ENCODE peak calls at places on chromosomes 1 and 21, in four cellular contexts. J is GM12878, W is SK-N-SH, V is HepG2. X is an unnamed sample.

GRCh38 chr1:32068891-32069590 is 3.7 kb upstream of the TMEM39B start:
- DNase-seq in J (no peak), W (no peak), V (no peak), X (no peak)

GRCh38 chr21:46295996-46296752 is 10.0 kb downstream of the YBEY start:
- DNase-seq in V (peak; percentile 91), J (no peak), W (no peak), X (no peak)

GRCh38 chr1:10495942-10496341 is 21.2 kb downstream of the PEX14 start:
- DNase-seq in J (no peak), W (no peak), V (no peak), X (no peak)

GRCh38 chr1:155060736-155061135 is 2.8 kb upstream of the EFNA4 start:
- DNase-seq in V (no peak), J (no peak), W (no peak), X (no peak)

GRCh38 chr1:41743361-41743760 is 175.4 kb downstream of the HIVEP3 start:
- DNase-seq in J (no peak), W (no peak), V (no peak), X (no peak)

GRCh38 chr1:29599826-29600225 is 363.5 kb downstream of the PTPRU start:
- DNase-seq in W (no peak), V (no peak), J (no peak), X (no peak)

GRCh38 chr1:38559180-38559874 is 300.2 kb downstream of the RRAGC start:
- DNase-seq in W (no peak), V (no peak), J (peak; percentile 84), X (no peak)

GRCh38 chr1:225911207-225912130 is 12.6 kb downstream of the PYCR2 start:
- DNase-seq in W (peak; percentile 0), J (no peak), V (peak; percentile 17), X (peak; percentile 74)

GRCh38 chr21:33076600-33077329 is 6.8 kb downstream of the OLIG1 start:
- DNase-seq in V (no peak), W (no peak), J (no peak), X (no peak)

GRCh38 chr1:206556748-206557635 is 49.7 kb downstream of the RASSF5 start:
- DNase-seq in W (peak; percentile 87), J (no peak), V (no peak), X (peak; percentile 25)

GRCh38 chr1:175394739-175395138 is 202.2 kb upstream of the KIAA0040 start:
- DNase-seq in W (no peak), J (no peak), V (no peak), X (no peak)

GRCh38 chr1:106651028-106651752 is 405.3 kb upstream of the PRMT6 start:
- DNase-seq in V (no peak), W (no peak), J (no peak), X (no peak)

GRCh38 chr1:191993549-191993948 is 164.7 kb upstream of the RGS18 start:
- DNase-seq in J (no peak), V (peak; percentile 2), W (no peak), X (peak; percentile 19)

GRCh38 chr1:26833432-26834405 is 7.2 kb downstream of the ZDHHC18 start:
- DNase-seq in V (no peak), W (no peak), J (peak; percentile 88), X (no peak)

GRCh38 chr1:15956150-15956549 is 19.8 kb downstream of the ZBTB17 start:
- DNase-seq in W (no peak), V (no peak), J (no peak), X (no peak)

GRCh38 chr1:64877151-64877550 is 89.2 kb downstream of the JAK1 start:
- DNase-seq in J (no peak), V (no peak), W (no peak), X (no peak)

GRCh38 chr1:27544818-27545612 is 55.0 kb upstream of the WASF2 start:
- DNase-seq in J (no peak), W (no peak), V (no peak), X (no peak)

GRCh38 chr1:196651637-196652215 is at the start of gene CFH:
- DNase-seq in W (no peak), J (no peak), V (no peak), X (no peak)
- TF ChIP-seq EP300 in W (no peak), J (no peak), V (no peak), X (no peak)

DNA sequence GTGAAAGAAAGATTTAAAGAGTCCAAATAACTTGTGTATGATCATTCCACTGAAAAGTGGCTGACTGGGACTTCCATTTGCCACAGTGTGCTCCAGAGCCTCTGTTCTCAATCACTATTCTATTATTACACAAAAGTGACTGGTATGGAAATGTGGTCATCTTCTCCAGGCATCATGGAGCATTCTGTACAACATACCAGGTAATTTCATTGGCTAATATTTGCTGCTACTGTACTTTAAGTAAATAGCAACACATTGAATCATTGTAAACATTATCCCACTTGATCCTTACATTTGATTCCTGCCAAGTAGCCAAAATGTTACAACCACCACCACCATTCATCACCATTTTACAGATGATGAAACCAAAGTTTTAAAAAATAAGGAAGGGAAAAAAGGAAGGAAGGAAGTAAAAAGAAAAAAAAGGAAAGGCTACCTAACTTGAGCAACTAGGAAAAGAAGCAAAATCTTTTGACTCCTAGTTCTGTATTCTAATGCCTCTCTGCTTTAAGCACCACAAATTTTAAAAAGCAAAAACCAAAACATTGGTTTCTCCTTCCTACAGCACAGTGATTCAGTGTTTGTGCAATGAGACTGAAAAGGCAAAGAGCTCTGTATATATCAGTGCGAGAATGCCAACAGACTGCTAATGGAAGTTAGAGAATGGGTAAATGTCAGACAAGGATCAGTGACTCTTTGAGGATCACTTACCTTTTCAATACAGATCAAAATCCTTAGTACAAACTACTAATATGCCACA is 361.4 kb upstream of the PTBP2 start:
- DNase-seq in W (no peak), J (no peak), V (no peak), X (peak; percentile 23)
- TF ChIP-seq PBX3 in W (peak; percentile 51), J (no peak), V (no peak), X (no peak)

GRCh38 chr1:170535418-170535817 is 3.5 kb downstream of the GORAB start:
- DNase-seq in V (no peak), W (no peak), J (no peak), X (no peak)

GRCh38 chr1:170537798-170538503 is 6.0 kb downstream of the GORAB start:
- DNase-seq in J (no peak), V (peak; percentile 30), W (no peak), X (no peak)

GRCh38 chr1:170538687-170539086 is 6.7 kb downstream of the GORAB start:
- DNase-seq in W (no peak), V (no peak), J (no peak), X (no peak)

GRCh38 chr1:170536924-170537551 is 5.1 kb downstream of the GORAB start:
- DNase-seq in J (no peak), W (no peak), V (no peak), X (no peak)

DNA sequence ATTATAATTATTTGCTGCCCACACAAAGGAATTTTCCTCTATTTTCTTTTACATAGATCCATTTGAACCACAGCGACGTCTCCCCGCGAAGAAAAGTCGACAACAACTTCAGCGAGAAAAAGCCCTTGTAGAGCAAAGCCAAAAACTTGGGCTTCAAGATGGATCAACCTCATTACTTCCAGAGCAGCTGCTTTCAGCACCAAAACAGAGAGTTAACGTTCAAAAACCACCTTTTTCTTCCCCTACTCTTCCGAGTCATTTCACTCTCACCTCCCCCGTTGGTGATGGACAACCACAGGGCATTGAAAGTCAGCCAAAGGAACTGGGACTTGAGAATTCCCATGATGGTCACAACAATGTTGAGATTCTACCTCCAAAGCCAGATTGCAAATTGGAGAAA is 7.2 kb downstream of the GORAB start:
- DNase-seq in J (no peak), W (no peak), V (no peak), X (no peak)
- TF ChIP-seq EP300 in J (peak; percentile 79), W (no peak), V (no peak), X (no peak)

GRCh38 chr1:234845836-234846235 is 235.9 kb upstream of the IRF2BP2 start:
- DNase-seq in J (no peak), V (no peak), W (no peak), X (no peak)

GRCh38 chr1:234845097-234845660 is 235.2 kb upstream of the IRF2BP2 start:
- DNase-seq in J (peak; percentile 81), W (no peak), V (no peak), X (no peak)

GRCh38 chr1:234842726-234843641 is 233.0 kb upstream of the IRF2BP2 start:
- DNase-seq in W (peak; percentile 37), V (no peak), J (peak; percentile 95), X (no peak)

GRCh38 chr1:234841710-234842231 is 231.8 kb upstream of the IRF2BP2 start:
- DNase-seq in J (no peak), V (no peak), W (no peak), X (no peak)

DNA sequence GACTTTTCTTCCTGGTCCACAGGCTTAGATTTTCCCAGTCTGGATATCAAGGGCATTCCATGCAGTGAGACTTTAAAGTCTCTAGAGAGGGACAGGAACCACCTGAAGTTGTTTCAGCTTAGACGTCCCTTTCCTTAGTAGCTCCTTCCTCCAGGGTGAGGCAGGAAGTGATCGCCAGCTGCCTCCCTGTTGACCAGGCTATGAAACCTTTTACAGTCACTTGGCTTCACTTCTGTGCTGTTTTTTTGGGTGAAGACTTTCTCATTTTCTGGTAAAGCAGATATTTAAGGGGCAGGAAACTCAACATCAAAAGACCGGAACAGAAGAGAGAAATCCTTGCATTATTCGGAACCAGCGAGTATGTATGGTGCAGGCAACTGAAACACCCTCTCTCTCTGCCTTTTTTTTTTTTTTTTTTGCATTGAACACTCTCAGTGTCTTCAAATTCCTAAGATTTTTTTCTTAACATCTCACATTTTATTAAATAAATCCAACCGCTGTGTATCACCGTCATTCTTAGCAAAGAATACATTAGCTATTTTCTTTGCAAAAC is 234.6 kb upstream of the IRF2BP2 start:
- DNase-seq in V (no peak), W (no peak), J (no peak), X (no peak)
- TF ChIP-seq PBX3 in V (no peak), W (no peak), J (no peak), X (no peak)

DNA sequence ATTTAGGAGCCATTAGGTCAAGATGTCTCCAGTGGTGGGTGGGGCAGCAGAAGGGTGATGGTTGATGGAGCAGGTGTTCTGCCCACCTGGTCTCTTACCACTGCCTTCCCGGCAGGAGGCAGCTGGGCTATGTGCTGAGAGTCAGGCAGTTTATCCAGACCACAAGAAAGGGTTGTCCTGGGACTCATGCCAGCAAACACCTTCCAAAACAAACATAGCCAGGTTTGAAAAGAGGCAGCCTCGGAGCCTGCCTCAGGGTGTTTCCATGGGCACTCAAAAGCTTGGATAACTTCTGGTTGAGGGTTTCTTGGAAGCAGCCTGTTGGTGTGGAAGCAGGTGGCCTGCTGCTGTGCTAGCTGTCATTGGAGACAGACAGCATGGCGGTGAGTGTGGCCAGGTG is 187.2 kb downstream of the PCP4 start:
- DNase-seq in J (no peak), W (no peak), V (no peak), X (no peak)
- TF ChIP-seq EP300 in J (no peak), W (no peak), V (no peak), X (no peak)

GRCh38 chr1:231743966-231744365 is 117.4 kb downstream of the DISC1 start:
- DNase-seq in J (no peak), W (no peak), V (no peak), X (no peak)
- TF ChIP-seq PBX3 in J (no peak), W (no peak), V (no peak), X (no peak)